ENCODE peak calls at places on chromosomes 12 and 14, in seven cellular contexts. One of them, this sample, is unnamed.

GRCh38 chr14:68921666-68922065 is 57.4 kb downstream of the ACTN1 start:
- DNase-seq in astrocyte of the spinal cord: no peak
- DNase-seq in thoracic aorta: no peak
- DNase-seq in uterus: no peak
- DNase-seq in activated CD8-positive, alpha-beta memory T cell treated with anti-CD3 and anti-CD28 coated beads for 24 hours: no peak
- DNase-seq in amniotic epithelial cell: no peak
- DNase-seq in astrocyte of the hippocampus: no peak
- DNase-seq in this sample: no peak

GRCh38 chr12:92928431-92928961 is 599 bp downstream of the EEA1 start:
- DNase-seq in uterus: peak; percentile 34
- DNase-seq in thoracic aorta: no peak
- DNase-seq in activated CD8-positive, alpha-beta memory T cell treated with anti-CD3 and anti-CD28 coated beads for 24 hours: peak; percentile 83
- DNase-seq in amniotic epithelial cell: peak; percentile 21
- DNase-seq in astrocyte of the hippocampus: no peak
- DNase-seq in astrocyte of the spinal cord: no peak
- DNase-seq in this sample: peak; percentile 15

GRCh38 chr12:87967871-87968270 is 61.3 kb downstream of the C12orf50 start:
- DNase-seq in amniotic epithelial cell: peak; percentile 39
- DNase-seq in thoracic aorta: no peak
- DNase-seq in activated CD8-positive, alpha-beta memory T cell treated with anti-CD3 and anti-CD28 coated beads for 24 hours: no peak
- DNase-seq in astrocyte of the hippocampus: peak; percentile 54
- DNase-seq in astrocyte of the spinal cord: no peak
- DNase-seq in uterus: no peak
- DNase-seq in this sample: no peak

GRCh38 chr14:22837059-22837749 is 819 bp downstream of the MMP14 start:
- DNase-seq in amniotic epithelial cell: peak; percentile 64
- DNase-seq in activated CD8-positive, alpha-beta memory T cell treated with anti-CD3 and anti-CD28 coated beads for 24 hours: peak; percentile 69
- DNase-seq in astrocyte of the hippocampus: peak; percentile 87
- DNase-seq in thoracic aorta: no peak
- DNase-seq in uterus: peak; percentile 66
- DNase-seq in astrocyte of the spinal cord: peak; percentile 59
- DNase-seq in this sample: no peak

GRCh38 chr12:15550778-15551177 is 228.5 kb downstream of the PTPRO start:
- DNase-seq in thoracic aorta: no peak
- DNase-seq in uterus: no peak
- DNase-seq in amniotic epithelial cell: no peak
- DNase-seq in astrocyte of the hippocampus: no peak
- DNase-seq in astrocyte of the spinal cord: no peak
- DNase-seq in activated CD8-positive, alpha-beta memory T cell treated with anti-CD3 and anti-CD28 coated beads for 24 hours: no peak
- DNase-seq in this sample: no peak

GRCh38 chr14:104746071-104746545 is 6.8 kb upstream of the SIVA1 start:
- DNase-seq in thoracic aorta: no peak
- DNase-seq in amniotic epithelial cell: no peak
- DNase-seq in astrocyte of the hippocampus: no peak
- DNase-seq in uterus: no peak
- DNase-seq in astrocyte of the spinal cord: no peak
- DNase-seq in activated CD8-positive, alpha-beta memory T cell treated with anti-CD3 and anti-CD28 coated beads for 24 hours: no peak
- DNase-seq in this sample: no peak

GRCh38 chr12:13339538-13339937 is 143.0 kb downstream of the EMP1 start:
- DNase-seq in uterus: no peak
- DNase-seq in astrocyte of the hippocampus: peak; percentile 2
- DNase-seq in amniotic epithelial cell: peak; percentile 24
- DNase-seq in astrocyte of the spinal cord: no peak
- DNase-seq in thoracic aorta: no peak
- DNase-seq in activated CD8-positive, alpha-beta memory T cell treated with anti-CD3 and anti-CD28 coated beads for 24 hours: no peak
- DNase-seq in this sample: no peak

GRCh38 chr12:116456683-116457082 is 102.5 kb upstream of the MAP1LC3B2 start:
- DNase-seq in uterus: peak; percentile 38
- DNase-seq in thoracic aorta: no peak
- DNase-seq in astrocyte of the spinal cord: no peak
- DNase-seq in activated CD8-positive, alpha-beta memory T cell treated with anti-CD3 and anti-CD28 coated beads for 24 hours: no peak
- DNase-seq in amniotic epithelial cell: no peak
- DNase-seq in astrocyte of the hippocampus: no peak
- DNase-seq in this sample: no peak

GRCh38 chr12:106246891-106247730 is 709 bp downstream of the CKAP4 start:
- DNase-seq in activated CD8-positive, alpha-beta memory T cell treated with anti-CD3 and anti-CD28 coated beads for 24 hours: peak; percentile 78
- DNase-seq in thoracic aorta: no peak
- DNase-seq in uterus: peak; percentile 63
- DNase-seq in astrocyte of the spinal cord: peak; percentile 72
- DNase-seq in astrocyte of the hippocampus: peak; percentile 88
- DNase-seq in amniotic epithelial cell: peak; percentile 51
- DNase-seq in this sample: peak; percentile 54

GRCh38 chr12:119178544-119179334 is at the start of gene HSPB8:
- DNase-seq in activated CD8-positive, alpha-beta memory T cell treated with anti-CD3 and anti-CD28 coated beads for 24 hours: no peak
- DNase-seq in astrocyte of the spinal cord: peak; percentile 79
- DNase-seq in amniotic epithelial cell: peak; percentile 96
- DNase-seq in thoracic aorta: peak; percentile 89
- DNase-seq in uterus: peak; percentile 94
- DNase-seq in astrocyte of the hippocampus: peak; percentile 69
- DNase-seq in this sample: no peak

GRCh38 chr12:40693503-40693863 is 1.2 kb downstream of the CNTN1 start:
- DNase-seq in thoracic aorta: peak; percentile 13
- DNase-seq in astrocyte of the hippocampus: peak; percentile 4
- DNase-seq in activated CD8-positive, alpha-beta memory T cell treated with anti-CD3 and anti-CD28 coated beads for 24 hours: no peak
- DNase-seq in amniotic epithelial cell: no peak
- DNase-seq in uterus: peak; percentile 22
- DNase-seq in astrocyte of the spinal cord: peak; percentile 6
- DNase-seq in this sample: no peak

GRCh38 chr12:111174283-111175108 is 194.4 kb downstream of the PHETA1 start:
- DNase-seq in astrocyte of the spinal cord: no peak
- DNase-seq in activated CD8-positive, alpha-beta memory T cell treated with anti-CD3 and anti-CD28 coated beads for 24 hours: no peak
- DNase-seq in thoracic aorta: no peak
- DNase-seq in astrocyte of the hippocampus: no peak
- DNase-seq in uterus: no peak
- DNase-seq in amniotic epithelial cell: no peak
- DNase-seq in this sample: no peak

GRCh38 chr14:29743566-29743965 is 184.1 kb downstream of the PRKD1 start:
- DNase-seq in uterus: peak; percentile 57
- DNase-seq in activated CD8-positive, alpha-beta memory T cell treated with anti-CD3 and anti-CD28 coated beads for 24 hours: no peak
- DNase-seq in amniotic epithelial cell: peak; percentile 22
- DNase-seq in astrocyte of the hippocampus: peak; percentile 16
- DNase-seq in astrocyte of the spinal cord: no peak
- DNase-seq in thoracic aorta: no peak
- DNase-seq in this sample: no peak

GRCh38 chr12:11834104-11834812 is 184.8 kb downstream of the ETV6 start:
- DNase-seq in activated CD8-positive, alpha-beta memory T cell treated with anti-CD3 and anti-CD28 coated beads for 24 hours: no peak
- DNase-seq in uterus: no peak
- DNase-seq in astrocyte of the hippocampus: no peak
- DNase-seq in thoracic aorta: no peak
- DNase-seq in astrocyte of the spinal cord: no peak
- DNase-seq in amniotic epithelial cell: peak; percentile 53
- DNase-seq in this sample: no peak

GRCh38 chr12:3348055-3348454 is 142.9 kb upstream of the PRMT8 start:
- DNase-seq in uterus: no peak
- DNase-seq in thoracic aorta: no peak
- DNase-seq in amniotic epithelial cell: no peak
- DNase-seq in activated CD8-positive, alpha-beta memory T cell treated with anti-CD3 and anti-CD28 coated beads for 24 hours: no peak
- DNase-seq in astrocyte of the spinal cord: no peak
- DNase-seq in astrocyte of the hippocampus: no peak
- DNase-seq in this sample: no peak